ENCODE peak calls at places on chromosomes 7 and 10, in five cellular contexts. E, J, Q, B and G are unnamed samples.

GRCh38 chr10:103786020-103786419 is 69.4 kb downstream of the SH3PXD2A start:
- DNase-seq in E (no peak), J (no peak), Q (no peak), B (no peak), G (no peak)

GRCh38 chr10:124596116-124596785 is 134.6 kb downstream of the LHPP start:
- DNase-seq in E (no peak), J (no peak), Q (no peak), B (no peak), G (no peak)

GRCh38 chr10:80136134-80136571 is 3.6 kb downstream of the PLAC9 start:
- DNase-seq in E (no peak), J (peak), Q (no peak), B (no peak), G (no peak)

GRCh38 chr10:45280113-45280512 is 35.3 kb downstream of the OR13A1 start:
- DNase-seq in E (no peak), J (no peak), Q (peak), B (no peak), G (no peak)

GRCh38 chr7:156178214-156178613 is 366.0 kb upstream of the SHH start:
- DNase-seq in E (no peak), J (no peak), Q (no peak), B (no peak), G (no peak)

GRCh38 chr10:29448125-29448524 is 159.3 kb downstream of the LYZL1 start:
- DNase-seq in E (no peak), J (no peak), Q (no peak), B (no peak), G (no peak)

GRCh38 chr7:2978403-2978802 is 65.3 kb downstream of the CARD11 start:
- DNase-seq in E (peak), J (no peak), Q (no peak), B (no peak), G (no peak)

GRCh38 chr7:70776627-70777101 is 355.3 kb upstream of the GALNT17 start:
- DNase-seq in E (peak), J (peak), Q (no peak), B (no peak), G (no peak)

GRCh38 chr10:69389827-69390490 is 26.8 kb downstream of the TACR2 start:
- DNase-seq in E (no peak), J (peak), Q (peak), B (no peak), G (peak)

GRCh38 chr10:100735345-100736143 is 9.8 kb upstream of the PAX2 start:
- DNase-seq in E (no peak), J (no peak), Q (no peak), B (no peak), G (no peak)

GRCh38 chr7:17725761-17726160 is 214.5 kb downstream of the SNX13 start:
- DNase-seq in E (no peak), J (no peak), Q (no peak), B (no peak), G (no peak)

GRCh38 chr7:115672024-115672423 is 358.5 kb downstream of the TFEC start:
- DNase-seq in E (no peak), J (peak), Q (no peak), B (no peak), G (no peak)

GRCh38 chr7:30683839-30684238 is 1.6 kb upstream of the CRHR2 start:
- DNase-seq in E (no peak), J (no peak), Q (no peak), B (no peak), G (no peak)

GRCh38 chr7:1578513-1578912 is 8.7 kb upstream of the PSMG3 start:
- DNase-seq in E (no peak), J (no peak), Q (no peak), B (no peak), G (no peak)

GRCh38 chr7:84362828-84363227 is 168.2 kb upstream of the SEMA3A start:
- DNase-seq in E (no peak), J (no peak), Q (no peak), B (no peak), G (no peak)
- TF ChIP-seq SMC3 in E (no peak), J (no peak), Q (no peak), B (no peak), G (no peak)

DNA sequence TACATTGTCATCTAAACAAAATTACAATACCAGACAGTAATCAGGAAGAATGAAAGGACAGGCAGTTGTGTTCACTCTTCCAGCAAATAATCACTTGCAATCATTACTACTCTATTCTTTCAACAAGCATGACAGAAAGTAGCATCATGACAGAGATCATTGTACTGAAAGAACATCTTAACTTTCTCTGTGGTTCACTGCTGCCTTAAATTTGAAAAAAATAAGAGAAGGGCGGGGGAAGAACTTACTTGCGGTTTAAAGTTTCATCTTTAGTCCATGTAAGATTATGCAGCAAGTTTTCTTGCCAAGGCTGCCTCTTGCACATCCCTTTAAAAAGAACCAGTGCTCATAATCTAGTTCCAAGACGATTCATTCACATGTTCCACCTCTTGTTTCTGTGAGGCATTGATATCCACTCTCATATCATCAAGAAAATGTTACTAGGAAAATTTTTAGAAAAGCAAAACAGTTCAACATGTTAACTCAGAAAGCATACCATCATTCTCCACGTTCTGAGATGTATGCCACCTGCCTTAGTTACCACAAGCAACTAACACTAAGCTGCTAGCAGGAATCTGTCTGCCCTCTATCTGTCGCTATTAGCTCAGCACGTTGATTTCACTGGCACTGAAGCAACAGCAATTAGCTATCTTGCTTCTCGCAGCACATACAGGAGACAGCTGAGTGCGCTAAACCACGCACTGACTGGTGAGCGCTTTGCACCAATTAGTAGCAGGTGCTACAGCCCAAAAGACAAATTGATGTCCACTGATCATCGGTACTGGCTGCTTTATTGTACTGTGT is at the start of gene PCDH15:
- DNase-seq in E (peak), J (no peak), Q (no peak), B (peak), G (no peak)
- TF ChIP-seq CEBPB in E (no peak), J (no peak), Q (no peak), B (no peak), G (no peak)

GRCh38 chr10:126902157-126902556 is 3.1 kb upstream of the DOCK1 start:
- DNase-seq in E (no peak), J (peak), Q (no peak), B (peak), G (peak)
- TF ChIP-seq CTCF in E (no peak), J (peak), Q (no peak), B (no peak), G (no peak)

GRCh38 chr10:52353960-52354394 is 39.9 kb downstream of the DKK1 start:
- DNase-seq in E (no peak), J (peak), Q (no peak), B (peak), G (no peak)
- TF ChIP-seq SMC3 in E (no peak), J (no peak), Q (no peak), B (no peak), G (no peak)

GRCh38 chr7:140440593-140440992 is 36.7 kb downstream of the RAB19 start:
- DNase-seq in E (no peak), J (peak), Q (no peak), B (no peak), G (no peak)
- TF ChIP-seq CEBPB in E (no peak), J (no peak), Q (no peak), B (no peak), G (no peak)

GRCh38 chr10:12349628-12350166 is 350 bp downstream of the CAMK1D start:
- DNase-seq in E (no peak), J (no peak), Q (no peak), B (no peak), G (no peak)
- TF ChIP-seq CTCF in E (no peak), J (no peak), Q (no peak), B (no peak), G (no peak)

GRCh38 chr7:124077546-124077945 is 44.7 kb upstream of the TMEM229A start:
- DNase-seq in E (no peak), J (no peak), Q (no peak), B (no peak), G (no peak)

GRCh38 chr7:124072603-124073324 is 39.9 kb upstream of the TMEM229A start:
- DNase-seq in E (no peak), J (peak), Q (no peak), B (peak), G (no peak)

GRCh38 chr7:124073325-124073676 is 40.4 kb upstream of the TMEM229A start:
- DNase-seq in E (no peak), J (no peak), Q (no peak), B (no peak), G (no peak)

GRCh38 chr7:124074007-124074406 is 41.1 kb upstream of the TMEM229A start:
- DNase-seq in E (no peak), J (peak), Q (no peak), B (no peak), G (no peak)

GRCh38 chr7:124076844-124077243 is 44.0 kb upstream of the TMEM229A start:
- DNase-seq in E (no peak), J (no peak), Q (no peak), B (no peak), G (no peak)
- TF ChIP-seq SMC3 in E (no peak), J (no peak), Q (no peak), B (no peak), G (no peak)